ENCODE peak calls at places on chromosomes 3 and 15, in five cellular contexts. One of them, this sample, is unnamed.

GRCh38 chr15:60590935-60591490 is 112.1 kb upstream of the ICE2 start:
- DNase-seq in NCI-H1417: peak
- DNase-seq in GM12892: no peak
- DNase-seq in SIG-M5: no peak
- DNase-seq in cardiac muscle cell: peak
- DNase-seq in this sample: peak

GRCh38 chr3:36941658-36942057 is 3.2 kb downstream of the TRANK1 start:
- DNase-seq in NCI-H1417: no peak
- DNase-seq in GM12892: no peak
- DNase-seq in SIG-M5: no peak
- DNase-seq in cardiac muscle cell: peak
- DNase-seq in this sample: no peak

GRCh38 chr3:90007786-90008499 is 900.5 kb downstream of the EPHA3 start:
- DNase-seq in NCI-H1417: no peak
- DNase-seq in GM12892: no peak
- DNase-seq in SIG-M5: peak
- DNase-seq in cardiac muscle cell: no peak
- DNase-seq in this sample: no peak

GRCh38 chr15:64507293-64507802 is 47.0 kb downstream of the ZNF609 start:
- DNase-seq in NCI-H1417: peak
- DNase-seq in GM12892: peak
- DNase-seq in SIG-M5: no peak
- DNase-seq in cardiac muscle cell: peak
- DNase-seq in this sample: no peak

GRCh38 chr3:115862099-115862498 is 238.8 kb downstream of the GAP43 start:
- DNase-seq in NCI-H1417: peak
- DNase-seq in GM12892: no peak
- DNase-seq in SIG-M5: no peak
- DNase-seq in cardiac muscle cell: peak
- DNase-seq in this sample: no peak

GRCh38 chr3:100245932-100246331 is 14.9 kb upstream of the TBC1D23 start:
- DNase-seq in NCI-H1417: no peak
- DNase-seq in GM12892: no peak
- DNase-seq in SIG-M5: no peak
- DNase-seq in cardiac muscle cell: no peak
- DNase-seq in this sample: no peak

GRCh38 chr15:84766461-84767005 is 18.1 kb downstream of the ZNF592 start:
- DNase-seq in NCI-H1417: no peak
- DNase-seq in GM12892: no peak
- DNase-seq in SIG-M5: no peak
- DNase-seq in cardiac muscle cell: no peak
- DNase-seq in this sample: no peak

GRCh38 chr15:81264072-81264857 is 59.7 kb downstream of the STARD5 start:
- DNase-seq in NCI-H1417: no peak
- DNase-seq in GM12892: no peak
- DNase-seq in SIG-M5: no peak
- DNase-seq in cardiac muscle cell: no peak
- DNase-seq in this sample: no peak

GRCh38 chr3:127680790-127681189 is 8.0 kb downstream of the ABTB1 start:
- DNase-seq in NCI-H1417: no peak
- DNase-seq in GM12892: no peak
- DNase-seq in SIG-M5: no peak
- DNase-seq in cardiac muscle cell: no peak
- DNase-seq in this sample: no peak

GRCh38 chr3:13192471-13193213 is 119.4 kb upstream of the IQSEC1 start:
- DNase-seq in NCI-H1417: peak
- DNase-seq in GM12892: no peak
- DNase-seq in SIG-M5: no peak
- DNase-seq in cardiac muscle cell: no peak
- DNase-seq in this sample: peak

GRCh38 chr3:184944221-184944620 is 132.3 kb downstream of the VPS8 start:
- DNase-seq in NCI-H1417: no peak
- DNase-seq in GM12892: no peak
- DNase-seq in SIG-M5: no peak
- DNase-seq in cardiac muscle cell: no peak
- DNase-seq in this sample: no peak

GRCh38 chr3:53536282-53536681 is 41.9 kb downstream of the CACNA1D start:
- DNase-seq in NCI-H1417: no peak
- DNase-seq in GM12892: no peak
- DNase-seq in SIG-M5: no peak
- DNase-seq in cardiac muscle cell: no peak
- DNase-seq in this sample: no peak

GRCh38 chr15:60396964-60397771 is 618 bp downstream of the ANXA2 start:
- DNase-seq in NCI-H1417: no peak
- DNase-seq in GM12892: peak
- DNase-seq in SIG-M5: no peak
- DNase-seq in cardiac muscle cell: peak
- DNase-seq in this sample: peak